ENCODE peak calls at places on chromosomes 5 and 9, in nine cellular contexts. One of them, this sample, is unnamed.
A peak's percentile ranks its signal among the peaks of the same experiment; 100 is the strongest.

GRCh38 chr5:32379421-32379820 is 65.1 kb downstream of the ZFR start:
- DNase-seq in cardiac fibroblast: no peak
- DNase-seq in HS-5: no peak
- DNase-seq in stimulated activated CD8-positive, alpha-beta memory T cell treated with anti-CD3 and anti-CD28 coated beads, Interleukin-15, amount 100 ng/mL, for 1 hour: no peak
- DNase-seq in GDM1: no peak
- DNase-seq in HCEC 1CT: no peak
- DNase-seq in activated CD4-positive, CD25-positive, alpha-beta regulatory T cell treated with anti-CD3 and anti-CD28 coated beads, Interleukin-2, amount 50 U/mL, for 72 hours: no peak
- DNase-seq in hepatocyte: no peak
- DNase-seq in BJ: no peak
- DNase-seq in this sample: no peak

GRCh38 chr9:7976167-7976755 is 176.7 kb upstream of the DMAC1 start:
- DNase-seq in cardiac fibroblast: no peak
- DNase-seq in HS-5: no peak
- DNase-seq in stimulated activated CD8-positive, alpha-beta memory T cell treated with anti-CD3 and anti-CD28 coated beads, Interleukin-15, amount 100 ng/mL, for 1 hour: peak; percentile 34
- DNase-seq in GDM1: peak; percentile 73
- DNase-seq in HCEC 1CT: no peak
- DNase-seq in activated CD4-positive, CD25-positive, alpha-beta regulatory T cell treated with anti-CD3 and anti-CD28 coated beads, Interleukin-2, amount 50 U/mL, for 72 hours: no peak
- DNase-seq in hepatocyte: no peak
- DNase-seq in BJ: no peak
- DNase-seq in this sample: no peak

GRCh38 chr5:17340363-17340762 is 122.9 kb downstream of the BASP1 start:
- DNase-seq in cardiac fibroblast: no peak
- DNase-seq in HS-5: no peak
- DNase-seq in stimulated activated CD8-positive, alpha-beta memory T cell treated with anti-CD3 and anti-CD28 coated beads, Interleukin-15, amount 100 ng/mL, for 1 hour: no peak
- DNase-seq in GDM1: no peak
- DNase-seq in HCEC 1CT: no peak
- DNase-seq in activated CD4-positive, CD25-positive, alpha-beta regulatory T cell treated with anti-CD3 and anti-CD28 coated beads, Interleukin-2, amount 50 U/mL, for 72 hours: no peak
- DNase-seq in hepatocyte: no peak
- DNase-seq in BJ: no peak
- DNase-seq in this sample: no peak

GRCh38 chr9:76230961-76231360 is 163.3 kb downstream of the RFK start:
- DNase-seq in cardiac fibroblast: no peak
- DNase-seq in HS-5: no peak
- DNase-seq in stimulated activated CD8-positive, alpha-beta memory T cell treated with anti-CD3 and anti-CD28 coated beads, Interleukin-15, amount 100 ng/mL, for 1 hour: no peak
- DNase-seq in GDM1: no peak
- DNase-seq in HCEC 1CT: no peak
- DNase-seq in activated CD4-positive, CD25-positive, alpha-beta regulatory T cell treated with anti-CD3 and anti-CD28 coated beads, Interleukin-2, amount 50 U/mL, for 72 hours: no peak
- DNase-seq in hepatocyte: no peak
- DNase-seq in BJ: no peak
- DNase-seq in this sample: no peak

GRCh38 chr5:78959767-78960166 is 25.3 kb downstream of the ARSB start:
- DNase-seq in cardiac fibroblast: no peak
- DNase-seq in HS-5: no peak
- DNase-seq in stimulated activated CD8-positive, alpha-beta memory T cell treated with anti-CD3 and anti-CD28 coated beads, Interleukin-15, amount 100 ng/mL, for 1 hour: no peak
- DNase-seq in GDM1: no peak
- DNase-seq in HCEC 1CT: no peak
- DNase-seq in activated CD4-positive, CD25-positive, alpha-beta regulatory T cell treated with anti-CD3 and anti-CD28 coated beads, Interleukin-2, amount 50 U/mL, for 72 hours: no peak
- DNase-seq in hepatocyte: no peak
- DNase-seq in BJ: no peak
- DNase-seq in this sample: no peak

GRCh38 chr9:18493361-18494015 is 19.5 kb downstream of the ADAMTSL1 start:
- DNase-seq in cardiac fibroblast: peak; percentile 29
- DNase-seq in HS-5: no peak
- DNase-seq in stimulated activated CD8-positive, alpha-beta memory T cell treated with anti-CD3 and anti-CD28 coated beads, Interleukin-15, amount 100 ng/mL, for 1 hour: no peak
- DNase-seq in GDM1: no peak
- DNase-seq in HCEC 1CT: peak; percentile 69
- DNase-seq in activated CD4-positive, CD25-positive, alpha-beta regulatory T cell treated with anti-CD3 and anti-CD28 coated beads, Interleukin-2, amount 50 U/mL, for 72 hours: no peak
- DNase-seq in hepatocyte: no peak
- DNase-seq in BJ: no peak
- DNase-seq in this sample: no peak

GRCh38 chr5:120544043-120544442 is 79.9 kb downstream of the PRR16 start:
- DNase-seq in cardiac fibroblast: no peak
- DNase-seq in HS-5: no peak
- DNase-seq in stimulated activated CD8-positive, alpha-beta memory T cell treated with anti-CD3 and anti-CD28 coated beads, Interleukin-15, amount 100 ng/mL, for 1 hour: no peak
- DNase-seq in GDM1: no peak
- DNase-seq in HCEC 1CT: no peak
- DNase-seq in activated CD4-positive, CD25-positive, alpha-beta regulatory T cell treated with anti-CD3 and anti-CD28 coated beads, Interleukin-2, amount 50 U/mL, for 72 hours: no peak
- DNase-seq in hepatocyte: no peak
- DNase-seq in BJ: no peak
- DNase-seq in this sample: no peak

GRCh38 chr9:8301296-8301695 is 501.7 kb upstream of the DMAC1 start:
- DNase-seq in cardiac fibroblast: no peak
- DNase-seq in HS-5: no peak
- DNase-seq in stimulated activated CD8-positive, alpha-beta memory T cell treated with anti-CD3 and anti-CD28 coated beads, Interleukin-15, amount 100 ng/mL, for 1 hour: no peak
- DNase-seq in GDM1: no peak
- DNase-seq in HCEC 1CT: no peak
- DNase-seq in activated CD4-positive, CD25-positive, alpha-beta regulatory T cell treated with anti-CD3 and anti-CD28 coated beads, Interleukin-2, amount 50 U/mL, for 72 hours: no peak
- DNase-seq in hepatocyte: no peak
- DNase-seq in BJ: no peak
- DNase-seq in this sample: no peak

GRCh38 chr9:2596003-2596402 is 25.6 kb upstream of the VLDLR start:
- DNase-seq in cardiac fibroblast: no peak
- DNase-seq in HS-5: no peak
- DNase-seq in stimulated activated CD8-positive, alpha-beta memory T cell treated with anti-CD3 and anti-CD28 coated beads, Interleukin-15, amount 100 ng/mL, for 1 hour: no peak
- DNase-seq in GDM1: no peak
- DNase-seq in HCEC 1CT: no peak
- DNase-seq in activated CD4-positive, CD25-positive, alpha-beta regulatory T cell treated with anti-CD3 and anti-CD28 coated beads, Interleukin-2, amount 50 U/mL, for 72 hours: no peak
- DNase-seq in hepatocyte: no peak
- DNase-seq in BJ: no peak
- DNase-seq in this sample: no peak

GRCh38 chr9:113807173-113808061 is 68.7 kb upstream of the ZNF618 start:
- DNase-seq in cardiac fibroblast: peak; percentile 76
- DNase-seq in HS-5: no peak
- DNase-seq in stimulated activated CD8-positive, alpha-beta memory T cell treated with anti-CD3 and anti-CD28 coated beads, Interleukin-15, amount 100 ng/mL, for 1 hour: no peak
- DNase-seq in GDM1: peak; percentile 50
- DNase-seq in HCEC 1CT: peak; percentile 54
- DNase-seq in activated CD4-positive, CD25-positive, alpha-beta regulatory T cell treated with anti-CD3 and anti-CD28 coated beads, Interleukin-2, amount 50 U/mL, for 72 hours: no peak
- DNase-seq in hepatocyte: peak; percentile 48
- DNase-seq in BJ: no peak
- DNase-seq in this sample: peak; percentile 51

GRCh38 chr5:37789991-37790390 is 49.9 kb downstream of the GDNF start:
- DNase-seq in cardiac fibroblast: peak; percentile 46
- DNase-seq in HS-5: no peak
- DNase-seq in stimulated activated CD8-positive, alpha-beta memory T cell treated with anti-CD3 and anti-CD28 coated beads, Interleukin-15, amount 100 ng/mL, for 1 hour: no peak
- DNase-seq in GDM1: no peak
- DNase-seq in HCEC 1CT: peak; percentile 59
- DNase-seq in activated CD4-positive, CD25-positive, alpha-beta regulatory T cell treated with anti-CD3 and anti-CD28 coated beads, Interleukin-2, amount 50 U/mL, for 72 hours: no peak
- DNase-seq in hepatocyte: no peak
- DNase-seq in BJ: peak; percentile 62
- DNase-seq in this sample: peak; percentile 63

GRCh38 chr5:90134892-90135291 is 274.7 kb downstream of the CETN3 start:
- DNase-seq in cardiac fibroblast: peak; percentile 91
- DNase-seq in HS-5: no peak
- DNase-seq in stimulated activated CD8-positive, alpha-beta memory T cell treated with anti-CD3 and anti-CD28 coated beads, Interleukin-15, amount 100 ng/mL, for 1 hour: no peak
- DNase-seq in GDM1: no peak
- DNase-seq in HCEC 1CT: no peak
- DNase-seq in activated CD4-positive, CD25-positive, alpha-beta regulatory T cell treated with anti-CD3 and anti-CD28 coated beads, Interleukin-2, amount 50 U/mL, for 72 hours: no peak
- DNase-seq in hepatocyte: peak; percentile 9
- DNase-seq in BJ: no peak
- DNase-seq in this sample: no peak

GRCh38 chr5:95966005-95966404 is 4.4 kb upstream of the ELL2 start:
- DNase-seq in cardiac fibroblast: no peak
- DNase-seq in HS-5: no peak
- DNase-seq in stimulated activated CD8-positive, alpha-beta memory T cell treated with anti-CD3 and anti-CD28 coated beads, Interleukin-15, amount 100 ng/mL, for 1 hour: no peak
- DNase-seq in GDM1: no peak
- DNase-seq in HCEC 1CT: no peak
- DNase-seq in activated CD4-positive, CD25-positive, alpha-beta regulatory T cell treated with anti-CD3 and anti-CD28 coated beads, Interleukin-2, amount 50 U/mL, for 72 hours: no peak
- DNase-seq in hepatocyte: no peak
- DNase-seq in BJ: no peak
- DNase-seq in this sample: no peak

GRCh38 chr9:95726756-95727155 is 148.7 kb upstream of the ERCC6L2 start:
- DNase-seq in cardiac fibroblast: peak; percentile 74
- DNase-seq in HS-5: peak; percentile 45
- DNase-seq in stimulated activated CD8-positive, alpha-beta memory T cell treated with anti-CD3 and anti-CD28 coated beads, Interleukin-15, amount 100 ng/mL, for 1 hour: no peak
- DNase-seq in GDM1: no peak
- DNase-seq in HCEC 1CT: peak; percentile 52
- DNase-seq in activated CD4-positive, CD25-positive, alpha-beta regulatory T cell treated with anti-CD3 and anti-CD28 coated beads, Interleukin-2, amount 50 U/mL, for 72 hours: no peak
- DNase-seq in hepatocyte: peak; percentile 63
- DNase-seq in BJ: no peak
- DNase-seq in this sample: peak; percentile 39

GRCh38 chr9:12666813-12667212 is 26.4 kb upstream of the TYRP1 start:
- DNase-seq in cardiac fibroblast: no peak
- DNase-seq in HS-5: no peak
- DNase-seq in stimulated activated CD8-positive, alpha-beta memory T cell treated with anti-CD3 and anti-CD28 coated beads, Interleukin-15, amount 100 ng/mL, for 1 hour: no peak
- DNase-seq in GDM1: no peak
- DNase-seq in HCEC 1CT: no peak
- DNase-seq in activated CD4-positive, CD25-positive, alpha-beta regulatory T cell treated with anti-CD3 and anti-CD28 coated beads, Interleukin-2, amount 50 U/mL, for 72 hours: no peak
- DNase-seq in hepatocyte: no peak
- DNase-seq in BJ: no peak
- DNase-seq in this sample: no peak

GRCh38 chr9:97388721-97389238 is 23.1 kb upstream of the TDRD7 start:
- DNase-seq in cardiac fibroblast: no peak
- DNase-seq in HS-5: no peak
- DNase-seq in stimulated activated CD8-positive, alpha-beta memory T cell treated with anti-CD3 and anti-CD28 coated beads, Interleukin-15, amount 100 ng/mL, for 1 hour: no peak
- DNase-seq in GDM1: no peak
- DNase-seq in HCEC 1CT: peak; percentile 19
- DNase-seq in activated CD4-positive, CD25-positive, alpha-beta regulatory T cell treated with anti-CD3 and anti-CD28 coated beads, Interleukin-2, amount 50 U/mL, for 72 hours: peak; percentile 43
- DNase-seq in hepatocyte: no peak
- DNase-seq in BJ: no peak
- DNase-seq in this sample: no peak

GRCh38 chr9:92770005-92770995 is 5.7 kb upstream of the BICD2 start:
- DNase-seq in cardiac fibroblast: peak; percentile 46
- DNase-seq in HS-5: no peak
- DNase-seq in stimulated activated CD8-positive, alpha-beta memory T cell treated with anti-CD3 and anti-CD28 coated beads, Interleukin-15, amount 100 ng/mL, for 1 hour: no peak
- DNase-seq in GDM1: peak; percentile 66
- DNase-seq in HCEC 1CT: no peak
- DNase-seq in activated CD4-positive, CD25-positive, alpha-beta regulatory T cell treated with anti-CD3 and anti-CD28 coated beads, Interleukin-2, amount 50 U/mL, for 72 hours: no peak
- DNase-seq in hepatocyte: peak; percentile 45
- DNase-seq in BJ: no peak
- DNase-seq in this sample: peak; percentile 24

GRCh38 chr5:72063219-72063819 is 44.0 kb upstream of the MAP1B start:
- DNase-seq in cardiac fibroblast: peak; percentile 36
- DNase-seq in HS-5: no peak
- DNase-seq in stimulated activated CD8-positive, alpha-beta memory T cell treated with anti-CD3 and anti-CD28 coated beads, Interleukin-15, amount 100 ng/mL, for 1 hour: no peak
- DNase-seq in GDM1: no peak
- DNase-seq in HCEC 1CT: no peak
- DNase-seq in activated CD4-positive, CD25-positive, alpha-beta regulatory T cell treated with anti-CD3 and anti-CD28 coated beads, Interleukin-2, amount 50 U/mL, for 72 hours: no peak
- DNase-seq in hepatocyte: peak; percentile 39
- DNase-seq in BJ: no peak
- DNase-seq in this sample: no peak

GRCh38 chr9:113984639-113985380 is 93.3 kb downstream of the AMBP start:
- DNase-seq in cardiac fibroblast: no peak
- DNase-seq in HS-5: no peak
- DNase-seq in stimulated activated CD8-positive, alpha-beta memory T cell treated with anti-CD3 and anti-CD28 coated beads, Interleukin-15, amount 100 ng/mL, for 1 hour: no peak
- DNase-seq in GDM1: no peak
- DNase-seq in HCEC 1CT: no peak
- DNase-seq in activated CD4-positive, CD25-positive, alpha-beta regulatory T cell treated with anti-CD3 and anti-CD28 coated beads, Interleukin-2, amount 50 U/mL, for 72 hours: no peak
- DNase-seq in hepatocyte: no peak
- DNase-seq in BJ: no peak
- DNase-seq in this sample: no peak

GRCh38 chr9:126329476-126330275 is 3.0 kb downstream of the MVB12B start:
- DNase-seq in cardiac fibroblast: no peak
- DNase-seq in HS-5: no peak
- DNase-seq in stimulated activated CD8-positive, alpha-beta memory T cell treated with anti-CD3 and anti-CD28 coated beads, Interleukin-15, amount 100 ng/mL, for 1 hour: no peak
- DNase-seq in GDM1: no peak
- DNase-seq in HCEC 1CT: no peak
- DNase-seq in activated CD4-positive, CD25-positive, alpha-beta regulatory T cell treated with anti-CD3 and anti-CD28 coated beads, Interleukin-2, amount 50 U/mL, for 72 hours: no peak
- DNase-seq in hepatocyte: no peak
- DNase-seq in BJ: no peak
- DNase-seq in this sample: peak; percentile 70

GRCh38 chr9:72974501-72974900 is 21.6 kb upstream of the ALDH1A1 start:
- DNase-seq in cardiac fibroblast: no peak
- DNase-seq in HS-5: no peak
- DNase-seq in stimulated activated CD8-positive, alpha-beta memory T cell treated with anti-CD3 and anti-CD28 coated beads, Interleukin-15, amount 100 ng/mL, for 1 hour: no peak
- DNase-seq in GDM1: no peak
- DNase-seq in HCEC 1CT: no peak
- DNase-seq in activated CD4-positive, CD25-positive, alpha-beta regulatory T cell treated with anti-CD3 and anti-CD28 coated beads, Interleukin-2, amount 50 U/mL, for 72 hours: no peak
- DNase-seq in hepatocyte: no peak
- DNase-seq in BJ: no peak
- DNase-seq in this sample: no peak

GRCh38 chr5:9173281-9174048 is 372.4 kb downstream of the SEMA5A start:
- DNase-seq in cardiac fibroblast: peak; percentile 77
- DNase-seq in HS-5: peak; percentile 87
- DNase-seq in stimulated activated CD8-positive, alpha-beta memory T cell treated with anti-CD3 and anti-CD28 coated beads, Interleukin-15, amount 100 ng/mL, for 1 hour: no peak
- DNase-seq in GDM1: no peak
- DNase-seq in HCEC 1CT: peak; percentile 92
- DNase-seq in activated CD4-positive, CD25-positive, alpha-beta regulatory T cell treated with anti-CD3 and anti-CD28 coated beads, Interleukin-2, amount 50 U/mL, for 72 hours: no peak
- DNase-seq in hepatocyte: no peak
- DNase-seq in BJ: peak; percentile 45
- DNase-seq in this sample: peak; percentile 97

GRCh38 chr9:131180454-131180853 is 55.1 kb downstream of the NUP214 start:
- DNase-seq in cardiac fibroblast: peak; percentile 84
- DNase-seq in HS-5: peak; percentile 93
- DNase-seq in stimulated activated CD8-positive, alpha-beta memory T cell treated with anti-CD3 and anti-CD28 coated beads, Interleukin-15, amount 100 ng/mL, for 1 hour: no peak
- DNase-seq in GDM1: no peak
- DNase-seq in HCEC 1CT: peak; percentile 96
- DNase-seq in activated CD4-positive, CD25-positive, alpha-beta regulatory T cell treated with anti-CD3 and anti-CD28 coated beads, Interleukin-2, amount 50 U/mL, for 72 hours: no peak
- DNase-seq in hepatocyte: peak; percentile 28
- DNase-seq in BJ: peak; percentile 88
- DNase-seq in this sample: peak; percentile 82

GRCh38 chr5:6291961-6292360 is 86.4 kb downstream of the MED10 start:
- DNase-seq in cardiac fibroblast: peak; percentile 2
- DNase-seq in HS-5: peak; percentile 9
- DNase-seq in stimulated activated CD8-positive, alpha-beta memory T cell treated with anti-CD3 and anti-CD28 coated beads, Interleukin-15, amount 100 ng/mL, for 1 hour: no peak
- DNase-seq in GDM1: no peak
- DNase-seq in HCEC 1CT: no peak
- DNase-seq in activated CD4-positive, CD25-positive, alpha-beta regulatory T cell treated with anti-CD3 and anti-CD28 coated beads, Interleukin-2, amount 50 U/mL, for 72 hours: no peak
- DNase-seq in hepatocyte: peak; percentile 41
- DNase-seq in BJ: no peak
- DNase-seq in this sample: no peak

GRCh38 chr5:168552146-168552545 is 23.0 kb downstream of the FBLL1 start:
- DNase-seq in cardiac fibroblast: peak; percentile 98
- DNase-seq in HS-5: peak; percentile 56
- DNase-seq in stimulated activated CD8-positive, alpha-beta memory T cell treated with anti-CD3 and anti-CD28 coated beads, Interleukin-15, amount 100 ng/mL, for 1 hour: no peak
- DNase-seq in GDM1: no peak
- DNase-seq in HCEC 1CT: peak; percentile 82
- DNase-seq in activated CD4-positive, CD25-positive, alpha-beta regulatory T cell treated with anti-CD3 and anti-CD28 coated beads, Interleukin-2, amount 50 U/mL, for 72 hours: no peak
- DNase-seq in hepatocyte: no peak
- DNase-seq in BJ: peak; percentile 17
- DNase-seq in this sample: peak; percentile 93

GRCh38 chr9:27377811-27378345 is 80.9 kb upstream of the EQTN start:
- DNase-seq in cardiac fibroblast: no peak
- DNase-seq in HS-5: no peak
- DNase-seq in stimulated activated CD8-positive, alpha-beta memory T cell treated with anti-CD3 and anti-CD28 coated beads, Interleukin-15, amount 100 ng/mL, for 1 hour: no peak
- DNase-seq in GDM1: no peak
- DNase-seq in HCEC 1CT: no peak
- DNase-seq in activated CD4-positive, CD25-positive, alpha-beta regulatory T cell treated with anti-CD3 and anti-CD28 coated beads, Interleukin-2, amount 50 U/mL, for 72 hours: no peak
- DNase-seq in hepatocyte: no peak
- DNase-seq in BJ: no peak
- DNase-seq in this sample: no peak

GRCh38 chr5:14105717-14106435 is 37.3 kb upstream of the TRIO start:
- DNase-seq in cardiac fibroblast: peak; percentile 77
- DNase-seq in HS-5: peak; percentile 99
- DNase-seq in stimulated activated CD8-positive, alpha-beta memory T cell treated with anti-CD3 and anti-CD28 coated beads, Interleukin-15, amount 100 ng/mL, for 1 hour: no peak
- DNase-seq in GDM1: no peak
- DNase-seq in HCEC 1CT: peak; percentile 91
- DNase-seq in activated CD4-positive, CD25-positive, alpha-beta regulatory T cell treated with anti-CD3 and anti-CD28 coated beads, Interleukin-2, amount 50 U/mL, for 72 hours: no peak
- DNase-seq in hepatocyte: peak; percentile 18
- DNase-seq in BJ: peak; percentile 70
- DNase-seq in this sample: peak; percentile 68

GRCh38 chr9:115694014-115694413 is 459.6 kb upstream of the PAPPA start:
- DNase-seq in cardiac fibroblast: peak; percentile 96
- DNase-seq in HS-5: peak; percentile 80
- DNase-seq in stimulated activated CD8-positive, alpha-beta memory T cell treated with anti-CD3 and anti-CD28 coated beads, Interleukin-15, amount 100 ng/mL, for 1 hour: no peak
- DNase-seq in GDM1: no peak
- DNase-seq in HCEC 1CT: peak; percentile 84
- DNase-seq in activated CD4-positive, CD25-positive, alpha-beta regulatory T cell treated with anti-CD3 and anti-CD28 coated beads, Interleukin-2, amount 50 U/mL, for 72 hours: no peak
- DNase-seq in hepatocyte: peak; percentile 64
- DNase-seq in BJ: peak; percentile 86
- DNase-seq in this sample: peak; percentile 95

GRCh38 chr5:61768692-61769281 is 436.7 kb downstream of the ZSWIM6 start:
- DNase-seq in cardiac fibroblast: no peak
- DNase-seq in HS-5: peak; percentile 3
- DNase-seq in stimulated activated CD8-positive, alpha-beta memory T cell treated with anti-CD3 and anti-CD28 coated beads, Interleukin-15, amount 100 ng/mL, for 1 hour: no peak
- DNase-seq in GDM1: no peak
- DNase-seq in HCEC 1CT: peak; percentile 24
- DNase-seq in activated CD4-positive, CD25-positive, alpha-beta regulatory T cell treated with anti-CD3 and anti-CD28 coated beads, Interleukin-2, amount 50 U/mL, for 72 hours: no peak
- DNase-seq in hepatocyte: peak; percentile 69
- DNase-seq in BJ: no peak
- DNase-seq in this sample: no peak

This sample was measured in fibroblast of gingiva.